ENCODE peak calls at places on chromosomes 16 and 17, in seven cellular contexts. F, A, G, E, V, Z and L are unnamed samples.

GRCh38 chr17:75459590-75460267 is 3.3 kb downstream of the TMEM94 start:
- DNase-seq in Z (peak; percentile 63), A (peak; percentile 60), V (no peak), F (no peak), G (no peak), E (no peak), L (peak; percentile 29)

GRCh38 chr16:57481421-57481820 is 4.9 kb downstream of the DOK4 start:
- DNase-seq in V (no peak), A (no peak), Z (no peak), G (no peak), E (no peak), F (no peak), L (no peak)

GRCh38 chr17:58324409-58325288 is 3.9 kb downstream of the TSPOAP1 start:
- DNase-seq in E (no peak), F (peak; percentile 18), A (peak; percentile 54), Z (peak; percentile 58), G (no peak), V (no peak), L (no peak)

GRCh38 chr16:75486666-75487313 is 8.5 kb downstream of the CHST6 start:
- DNase-seq in G (no peak), F (no peak), Z (no peak), A (no peak), V (no peak), E (no peak), L (no peak)

GRCh38 chr17:46192484-46193245 is 564 bp downstream of the KANSL1 start:
- DNase-seq in E (peak; percentile 89), V (peak; percentile 83), Z (peak; percentile 62), A (peak; percentile 65), G (no peak), F (peak; percentile 54), L (peak; percentile 81)

GRCh38 chr17:83053021-83053778 is 26.2 kb upstream of the METRNL start:
- DNase-seq in A (no peak), Z (no peak), E (no peak), V (no peak), F (peak; percentile 30), G (no peak), L (peak; percentile 48)

GRCh38 chr17:72121164-72122001 is 563 bp downstream of the SOX9 start:
- DNase-seq in V (peak; percentile 51), G (no peak), E (peak; percentile 64), Z (peak; percentile 42), F (peak; percentile 69), A (peak; percentile 33), L (peak; percentile 51)

GRCh38 chr16:88478115-88478514 is 25.0 kb downstream of the ZFPM1 start:
- DNase-seq in G (no peak), A (no peak), V (no peak), F (no peak), Z (no peak), E (no peak), L (no peak)

GRCh38 chr16:81697321-81697885 is 81.7 kb upstream of the PLCG2 start:
- DNase-seq in E (peak; percentile 76), Z (peak; percentile 68), A (peak; percentile 57), G (peak; percentile 51), V (peak; percentile 52), F (peak; percentile 54), L (peak; percentile 40)

GRCh38 chr17:44465276-44465675 is 37.9 kb downstream of the GPATCH8 start:
- DNase-seq in E (no peak), V (no peak), Z (no peak), F (no peak), G (no peak), A (no peak), L (no peak)

GRCh38 chr16:49491736-49492089 is 118.1 kb downstream of the C16orf78 start:
- DNase-seq in V (peak; percentile 47), A (peak; percentile 25), F (no peak), E (peak; percentile 10), Z (peak; percentile 23), G (peak; percentile 15), L (no peak)

GRCh38 chr16:84357191-84357651 is 11.1 kb upstream of the ATP2C2 start:
- DNase-seq in F (peak; percentile 52), V (no peak), A (no peak), G (no peak), E (no peak), Z (no peak), L (no peak)

GRCh38 chr16:51429041-51429440 is 278.0 kb upstream of the SALL1 start:
- DNase-seq in A (no peak), G (no peak), F (no peak), V (no peak), E (no peak), Z (no peak), L (no peak)

GRCh38 chr17:43556292-43556691 is 10.2 kb upstream of the ETV4 start:
- DNase-seq in F (peak; percentile 29), E (peak; percentile 95), G (no peak), A (peak; percentile 57), Z (peak; percentile 79), V (no peak), L (no peak)

GRCh38 chr16:84547539-84548058 is 43.1 kb upstream of the MEAK7 start:
- DNase-seq in A (no peak), E (no peak), F (no peak), V (no peak), G (no peak), Z (no peak), L (no peak)

DNA sequence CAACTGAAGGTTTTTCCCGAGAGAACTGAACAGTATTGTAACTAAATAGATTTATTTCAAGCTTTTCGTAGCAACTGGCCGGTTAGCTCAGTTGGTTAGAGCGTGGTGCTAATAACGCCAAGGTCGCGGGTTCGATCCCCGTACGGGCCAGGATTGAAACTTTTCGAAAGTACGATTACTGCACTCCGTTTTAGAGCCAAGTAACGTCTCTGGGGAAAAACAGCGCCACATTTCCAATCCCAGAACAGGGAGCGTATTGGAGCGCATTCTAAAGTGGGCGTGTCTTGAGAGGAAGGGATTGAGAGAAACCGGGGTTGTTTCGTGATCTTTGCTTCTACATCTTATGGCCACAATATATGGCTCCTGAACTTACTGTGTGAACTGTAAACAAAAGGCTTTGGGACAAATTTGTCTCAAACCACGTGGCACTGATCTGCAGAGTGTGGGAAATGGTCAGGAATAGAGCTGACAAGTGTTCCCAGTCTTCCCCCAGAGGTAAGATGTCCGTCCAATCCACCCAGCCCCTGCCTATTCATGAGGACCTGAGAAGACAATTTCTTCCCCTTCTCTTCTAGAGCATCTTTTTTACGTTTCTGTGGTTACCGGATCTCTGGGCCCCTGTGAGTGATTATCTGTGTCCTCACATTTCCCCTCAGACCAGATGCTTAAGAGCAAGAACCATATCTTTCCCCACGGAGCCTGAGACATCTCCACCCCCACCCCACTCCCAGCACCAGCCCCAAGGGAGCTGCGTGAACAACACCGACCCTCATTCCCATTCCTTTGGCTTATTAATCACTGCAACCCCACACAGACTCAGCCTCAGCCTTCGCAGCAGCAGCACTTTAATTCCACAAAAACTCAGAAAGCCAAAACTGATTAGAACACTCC is 2.2 kb downstream of the BORCS6 start:
- DNase-seq in A (peak; percentile 81), F (peak; percentile 100), V (peak; percentile 92), Z (peak; percentile 94), G (peak; percentile 99), E (peak; percentile 100), L (peak; percentile 89)
- TF ChIP-seq POLR2A in A (peak; percentile 47), F (peak; percentile 45), V (peak; percentile 43), Z (peak; percentile 60), G (peak; percentile 28), E (peak; percentile 27), L (peak; percentile 53)

GRCh38 chr16:70749681-70750601 is 51.0 kb downstream of the VAC14 start:
- DNase-seq in F (no peak), A (no peak), G (no peak), Z (no peak), V (no peak), E (no peak), L (no peak)

GRCh38 chr16:70746040-70746707 is 54.8 kb downstream of the VAC14 start:
- DNase-seq in G (peak; percentile 51), E (peak; percentile 79), F (peak; percentile 94), A (peak; percentile 83), V (peak; percentile 79), Z (peak; percentile 67), L (no peak)

GRCh38 chr16:70746708-70747424 is 54.1 kb downstream of the VAC14 start:
- DNase-seq in G (peak; percentile 75), F (peak; percentile 96), A (peak; percentile 94), V (peak; percentile 71), E (peak; percentile 95), Z (peak; percentile 82), L (no peak)

GRCh38 chr16:70749006-70749678 is 51.8 kb downstream of the VAC14 start:
- DNase-seq in G (no peak), Z (peak; percentile 76), A (peak; percentile 79), F (no peak), E (no peak), V (no peak), L (no peak)

GRCh38 chr16:70747703-70748631 is 53.0 kb downstream of the VAC14 start:
- DNase-seq in E (no peak), F (peak; percentile 16), A (peak; percentile 80), Z (no peak), V (no peak), G (no peak), L (no peak)
- H3K4me1 ChIP-seq in E (peaks cover 75% of the 10 kb centered on the region), F (peaks cover 53% of the 10 kb centered on the region), A (peaks cover 84% of the 10 kb centered on the region), Z (peaks cover 39% of the 10 kb centered on the region), V (peaks cover 13% of the 10 kb centered on the region), G (peaks cover 29% of the 10 kb centered on the region), L (peaks cover 60% of the 10 kb centered on the region)

GRCh38 chr16:3266873-3267537 is 10.6 kb upstream of the MEFV start:
- DNase-seq in V (peak; percentile 40), E (peak; percentile 61), G (peak; percentile 29), A (no peak), F (peak; percentile 35), Z (no peak), L (no peak)
- TF ChIP-seq CTCF in V (peak; percentile 35), E (peak; percentile 34), G (peak; percentile 26), A (peak; percentile 24), F (peak; percentile 48), Z (peak; percentile 16), L (peak; percentile 30)

GRCh38 chr17:64326030-64326419 is 63.0 kb upstream of the TEX2 start:
- DNase-seq in A (no peak), F (no peak), E (no peak), V (no peak), G (no peak), Z (no peak), L (no peak)

GRCh38 chr17:64328036-64328874 is 62.4 kb downstream of the PECAM1 start:
- DNase-seq in F (no peak), A (no peak), Z (no peak), V (peak; percentile 46), G (no peak), E (no peak), L (no peak)

GRCh38 chr17:64327201-64327930 is 63.3 kb downstream of the PECAM1 start:
- DNase-seq in F (no peak), A (no peak), Z (no peak), V (peak; percentile 84), G (no peak), E (no peak), L (no peak)

GRCh38 chr17:64328875-64329405 is 61.7 kb downstream of the PECAM1 start:
- DNase-seq in V (no peak), G (no peak), A (no peak), E (no peak), F (no peak), Z (no peak), L (no peak)

DNA sequence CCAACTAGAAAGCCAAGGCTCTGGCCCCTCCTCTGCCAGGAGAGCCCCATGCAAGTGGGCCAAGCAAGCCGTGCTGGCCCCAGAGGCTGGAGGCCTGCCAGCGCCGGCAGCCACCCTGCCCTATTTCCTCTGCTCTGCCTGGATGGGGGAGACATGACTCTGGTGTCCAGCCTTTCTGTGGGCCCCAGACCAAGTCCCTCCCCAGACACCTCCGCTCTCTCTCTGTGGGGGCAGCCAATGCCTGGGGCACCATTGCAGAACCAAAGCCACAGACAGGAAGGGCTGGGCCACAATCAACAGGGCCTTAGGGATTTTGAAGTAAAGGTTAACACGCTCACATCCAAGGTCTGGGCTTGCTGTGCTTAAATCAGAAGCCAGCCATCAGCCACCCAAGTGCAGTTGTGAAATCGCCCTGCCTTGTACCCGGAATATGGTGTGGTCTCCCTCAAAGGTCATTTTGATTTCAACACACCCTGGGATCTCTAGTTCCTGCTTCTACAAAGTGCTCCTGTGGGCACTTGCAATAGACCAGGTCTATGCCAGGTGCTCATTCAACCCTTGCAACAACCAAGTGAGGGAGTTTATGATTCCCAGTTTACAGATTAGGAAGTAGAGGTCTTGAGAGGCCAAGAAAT is 63.5 kb upstream of the TEX2 start:
- DNase-seq in A (peak; percentile 95), V (peak; percentile 93), F (no peak), Z (peak; percentile 18), G (no peak), E (peak; percentile 38), L (peak; percentile 46)
- TF ChIP-seq POLR2A in A (peak; percentile 69), V (peak; percentile 24), F (no peak), Z (no peak), G (no peak), E (peak; percentile 7), L (no peak)